ENCODE peak calls at places on chromosomes 1 and 21, in eight cellular contexts. One of them, this sample, is unnamed.

GRCh38 chr1:232414100-232414499 is 215.8 kb downstream of the SIPA1L2 start:
- DNase-seq in posterior vena cava: no peak
- DNase-seq in NCI-H1930: no peak
- DNase-seq in ELF-1: no peak
- DNase-seq in ACHN: no peak
- DNase-seq in nucleus accumbens: no peak
- DNase-seq in stimulated activated CD4-positive, alpha-beta T cell treated with anti-CD3 and anti-CD28 coated beads, Interleukin-4, amount 100 ng/mL, for 1 hour: no peak
- DNase-seq in GF-D8: no peak
- DNase-seq in this sample: no peak

GRCh38 chr1:246128494-246129069 is 378.5 kb downstream of the SMYD3 start:
- DNase-seq in posterior vena cava: no peak
- DNase-seq in NCI-H1930: no peak
- DNase-seq in ELF-1: no peak
- DNase-seq in ACHN: no peak
- DNase-seq in nucleus accumbens: no peak
- DNase-seq in stimulated activated CD4-positive, alpha-beta T cell treated with anti-CD3 and anti-CD28 coated beads, Interleukin-4, amount 100 ng/mL, for 1 hour: no peak
- DNase-seq in GF-D8: no peak
- DNase-seq in this sample: no peak

GRCh38 chr1:11836955-11837766 is 10.4 kb downstream of the NPPA start:
- DNase-seq in posterior vena cava: peak
- DNase-seq in NCI-H1930: no peak
- DNase-seq in ELF-1: no peak
- DNase-seq in ACHN: no peak
- DNase-seq in nucleus accumbens: no peak
- DNase-seq in stimulated activated CD4-positive, alpha-beta T cell treated with anti-CD3 and anti-CD28 coated beads, Interleukin-4, amount 100 ng/mL, for 1 hour: no peak
- DNase-seq in GF-D8: no peak
- DNase-seq in this sample: no peak

GRCh38 chr1:175376194-175376593 is 183.6 kb upstream of the KIAA0040 start:
- DNase-seq in posterior vena cava: no peak
- DNase-seq in NCI-H1930: no peak
- DNase-seq in ELF-1: no peak
- DNase-seq in ACHN: peak
- DNase-seq in nucleus accumbens: no peak
- DNase-seq in stimulated activated CD4-positive, alpha-beta T cell treated with anti-CD3 and anti-CD28 coated beads, Interleukin-4, amount 100 ng/mL, for 1 hour: no peak
- DNase-seq in GF-D8: no peak
- DNase-seq in this sample: no peak

GRCh38 chr1:37926061-37926924 is 20.6 kb downstream of the INPP5B start:
- DNase-seq in posterior vena cava: peak
- DNase-seq in NCI-H1930: no peak
- DNase-seq in ELF-1: no peak
- DNase-seq in ACHN: no peak
- DNase-seq in nucleus accumbens: no peak
- DNase-seq in stimulated activated CD4-positive, alpha-beta T cell treated with anti-CD3 and anti-CD28 coated beads, Interleukin-4, amount 100 ng/mL, for 1 hour: no peak
- DNase-seq in GF-D8: no peak
- DNase-seq in this sample: no peak

GRCh38 chr21:33964706-33965325 is 49.2 kb upstream of the ATP5PO start:
- DNase-seq in posterior vena cava: no peak
- DNase-seq in NCI-H1930: no peak
- DNase-seq in ELF-1: no peak
- DNase-seq in ACHN: no peak
- DNase-seq in nucleus accumbens: no peak
- DNase-seq in stimulated activated CD4-positive, alpha-beta T cell treated with anti-CD3 and anti-CD28 coated beads, Interleukin-4, amount 100 ng/mL, for 1 hour: no peak
- DNase-seq in GF-D8: no peak
- DNase-seq in this sample: no peak

GRCh38 chr1:214004014-214004413 is 16.2 kb downstream of the PROX1 start:
- DNase-seq in posterior vena cava: no peak
- DNase-seq in NCI-H1930: no peak
- DNase-seq in ELF-1: no peak
- DNase-seq in ACHN: no peak
- DNase-seq in nucleus accumbens: no peak
- DNase-seq in stimulated activated CD4-positive, alpha-beta T cell treated with anti-CD3 and anti-CD28 coated beads, Interleukin-4, amount 100 ng/mL, for 1 hour: no peak
- DNase-seq in GF-D8: no peak
- DNase-seq in this sample: no peak

GRCh38 chr1:230255991-230256390 is 170.1 kb downstream of the PGBD5 start:
- DNase-seq in posterior vena cava: no peak
- DNase-seq in NCI-H1930: no peak
- DNase-seq in ELF-1: no peak
- DNase-seq in ACHN: no peak
- DNase-seq in nucleus accumbens: no peak
- DNase-seq in stimulated activated CD4-positive, alpha-beta T cell treated with anti-CD3 and anti-CD28 coated beads, Interleukin-4, amount 100 ng/mL, for 1 hour: no peak
- DNase-seq in GF-D8: no peak
- DNase-seq in this sample: peak

GRCh38 chr1:8133657-8134430 is 107.7 kb upstream of the ERRFI1 start:
- DNase-seq in posterior vena cava: peak
- DNase-seq in NCI-H1930: no peak
- DNase-seq in ELF-1: no peak
- DNase-seq in ACHN: no peak
- DNase-seq in nucleus accumbens: no peak
- DNase-seq in stimulated activated CD4-positive, alpha-beta T cell treated with anti-CD3 and anti-CD28 coated beads, Interleukin-4, amount 100 ng/mL, for 1 hour: no peak
- DNase-seq in GF-D8: no peak
- DNase-seq in this sample: no peak

GRCh38 chr1:235113183-235113917 is 15.3 kb downstream of the TOMM20 start:
- DNase-seq in posterior vena cava: no peak
- DNase-seq in NCI-H1930: no peak
- DNase-seq in ELF-1: no peak
- DNase-seq in ACHN: no peak
- DNase-seq in nucleus accumbens: no peak
- DNase-seq in stimulated activated CD4-positive, alpha-beta T cell treated with anti-CD3 and anti-CD28 coated beads, Interleukin-4, amount 100 ng/mL, for 1 hour: no peak
- DNase-seq in GF-D8: no peak
- DNase-seq in this sample: no peak

GRCh38 chr1:200965111-200965510 is 58.4 kb downstream of the KIF21B start:
- DNase-seq in posterior vena cava: peak
- DNase-seq in NCI-H1930: no peak
- DNase-seq in ELF-1: no peak
- DNase-seq in ACHN: no peak
- DNase-seq in nucleus accumbens: no peak
- DNase-seq in stimulated activated CD4-positive, alpha-beta T cell treated with anti-CD3 and anti-CD28 coated beads, Interleukin-4, amount 100 ng/mL, for 1 hour: no peak
- DNase-seq in GF-D8: no peak
- DNase-seq in this sample: no peak

GRCh38 chr1:35708179-35708891 is 10.3 kb downstream of the C1orf216 start:
- DNase-seq in posterior vena cava: no peak
- DNase-seq in NCI-H1930: no peak
- DNase-seq in ELF-1: peak
- DNase-seq in ACHN: no peak
- DNase-seq in nucleus accumbens: no peak
- DNase-seq in stimulated activated CD4-positive, alpha-beta T cell treated with anti-CD3 and anti-CD28 coated beads, Interleukin-4, amount 100 ng/mL, for 1 hour: no peak
- DNase-seq in GF-D8: no peak
- DNase-seq in this sample: no peak

GRCh38 chr1:243470492-243470891 is 214.7 kb downstream of the SDCCAG8 start:
- DNase-seq in posterior vena cava: no peak
- DNase-seq in NCI-H1930: no peak
- DNase-seq in ELF-1: peak
- DNase-seq in ACHN: no peak
- DNase-seq in nucleus accumbens: no peak
- DNase-seq in stimulated activated CD4-positive, alpha-beta T cell treated with anti-CD3 and anti-CD28 coated beads, Interleukin-4, amount 100 ng/mL, for 1 hour: no peak
- DNase-seq in GF-D8: no peak
- DNase-seq in this sample: no peak

GRCh38 chr1:15262003-15262377 is 15.0 kb downstream of the FHAD1 start:
- DNase-seq in posterior vena cava: no peak
- DNase-seq in NCI-H1930: no peak
- DNase-seq in ELF-1: no peak
- DNase-seq in ACHN: no peak
- DNase-seq in nucleus accumbens: no peak
- DNase-seq in stimulated activated CD4-positive, alpha-beta T cell treated with anti-CD3 and anti-CD28 coated beads, Interleukin-4, amount 100 ng/mL, for 1 hour: no peak
- DNase-seq in GF-D8: no peak
- DNase-seq in this sample: no peak

GRCh38 chr1:204342310-204342709 is 17.4 kb downstream of the PLEKHA6 start:
- DNase-seq in posterior vena cava: no peak
- DNase-seq in NCI-H1930: no peak
- DNase-seq in ELF-1: no peak
- DNase-seq in ACHN: no peak
- DNase-seq in nucleus accumbens: no peak
- DNase-seq in stimulated activated CD4-positive, alpha-beta T cell treated with anti-CD3 and anti-CD28 coated beads, Interleukin-4, amount 100 ng/mL, for 1 hour: no peak
- DNase-seq in GF-D8: no peak
- DNase-seq in this sample: no peak

GRCh38 chr1:223759273-223759672 is 46.9 kb downstream of the CAPN2 start:
- DNase-seq in posterior vena cava: no peak
- DNase-seq in NCI-H1930: no peak
- DNase-seq in ELF-1: peak
- DNase-seq in ACHN: no peak
- DNase-seq in nucleus accumbens: no peak
- DNase-seq in stimulated activated CD4-positive, alpha-beta T cell treated with anti-CD3 and anti-CD28 coated beads, Interleukin-4, amount 100 ng/mL, for 1 hour: no peak
- DNase-seq in GF-D8: no peak
- DNase-seq in this sample: no peak

GRCh38 chr1:88943221-88943620 is 49.2 kb downstream of the KYAT3 start:
- DNase-seq in posterior vena cava: no peak
- DNase-seq in NCI-H1930: no peak
- DNase-seq in ELF-1: no peak
- DNase-seq in ACHN: no peak
- DNase-seq in nucleus accumbens: no peak
- DNase-seq in stimulated activated CD4-positive, alpha-beta T cell treated with anti-CD3 and anti-CD28 coated beads, Interleukin-4, amount 100 ng/mL, for 1 hour: no peak
- DNase-seq in GF-D8: no peak
- DNase-seq in this sample: no peak

GRCh38 chr1:201020040-201020591 is 3.4 kb downstream of the KIF21B start:
- DNase-seq in posterior vena cava: no peak
- DNase-seq in NCI-H1930: no peak
- DNase-seq in ELF-1: peak
- DNase-seq in ACHN: no peak
- DNase-seq in nucleus accumbens: no peak
- DNase-seq in stimulated activated CD4-positive, alpha-beta T cell treated with anti-CD3 and anti-CD28 coated beads, Interleukin-4, amount 100 ng/mL, for 1 hour: no peak
- DNase-seq in GF-D8: peak
- DNase-seq in this sample: no peak

GRCh38 chr1:38858833-38859560 is 575 bp downstream of the RRAGC start:
- DNase-seq in posterior vena cava: peak
- DNase-seq in NCI-H1930: no peak
- DNase-seq in ELF-1: peak
- DNase-seq in ACHN: peak
- DNase-seq in nucleus accumbens: no peak
- DNase-seq in stimulated activated CD4-positive, alpha-beta T cell treated with anti-CD3 and anti-CD28 coated beads, Interleukin-4, amount 100 ng/mL, for 1 hour: peak
- DNase-seq in GF-D8: no peak
- DNase-seq in this sample: peak

GRCh38 chr21:29322570-29322957 is 23.8 kb downstream of the BACH1 start:
- DNase-seq in posterior vena cava: no peak
- DNase-seq in NCI-H1930: no peak
- DNase-seq in ELF-1: no peak
- DNase-seq in ACHN: no peak
- DNase-seq in nucleus accumbens: no peak
- DNase-seq in stimulated activated CD4-positive, alpha-beta T cell treated with anti-CD3 and anti-CD28 coated beads, Interleukin-4, amount 100 ng/mL, for 1 hour: no peak
- DNase-seq in GF-D8: no peak
- DNase-seq in this sample: no peak

GRCh38 chr21:37266515-37267221 is 466 bp downstream of the VPS26C start:
- DNase-seq in posterior vena cava: peak
- DNase-seq in NCI-H1930: no peak
- DNase-seq in ELF-1: peak
- DNase-seq in ACHN: peak
- DNase-seq in nucleus accumbens: no peak
- DNase-seq in stimulated activated CD4-positive, alpha-beta T cell treated with anti-CD3 and anti-CD28 coated beads, Interleukin-4, amount 100 ng/mL, for 1 hour: no peak
- DNase-seq in GF-D8: no peak
- DNase-seq in this sample: no peak

GRCh38 chr1:53076165-53076564 is 14.2 kb downstream of the PODN start:
- DNase-seq in posterior vena cava: peak
- DNase-seq in NCI-H1930: no peak
- DNase-seq in ELF-1: no peak
- DNase-seq in ACHN: no peak
- DNase-seq in nucleus accumbens: no peak
- DNase-seq in stimulated activated CD4-positive, alpha-beta T cell treated with anti-CD3 and anti-CD28 coated beads, Interleukin-4, amount 100 ng/mL, for 1 hour: no peak
- DNase-seq in GF-D8: no peak
- DNase-seq in this sample: no peak

GRCh38 chr1:29282924-29283803 is 46.8 kb downstream of the PTPRU start:
- DNase-seq in posterior vena cava: no peak
- DNase-seq in NCI-H1930: no peak
- DNase-seq in ELF-1: peak
- DNase-seq in ACHN: peak
- DNase-seq in nucleus accumbens: no peak
- DNase-seq in stimulated activated CD4-positive, alpha-beta T cell treated with anti-CD3 and anti-CD28 coated beads, Interleukin-4, amount 100 ng/mL, for 1 hour: no peak
- DNase-seq in GF-D8: no peak
- DNase-seq in this sample: peak

GRCh38 chr1:85347908-85348307 is 71.5 kb upstream of the BCL10 start:
- DNase-seq in posterior vena cava: no peak
- DNase-seq in NCI-H1930: no peak
- DNase-seq in ELF-1: no peak
- DNase-seq in ACHN: no peak
- DNase-seq in nucleus accumbens: no peak
- DNase-seq in stimulated activated CD4-positive, alpha-beta T cell treated with anti-CD3 and anti-CD28 coated beads, Interleukin-4, amount 100 ng/mL, for 1 hour: no peak
- DNase-seq in GF-D8: no peak
- DNase-seq in this sample: no peak

This sample was measured in mesenteric fat pad.